ENCODE peak calls at places on chromosomes 1 and 21, in eight cellular contexts. Y, Z, C, V, R, K, F and H are unnamed samples.

GRCh38 chr1:86741947-86742572 is 37.7 kb downstream of the SH3GLB1 start:
- DNase-seq in F (peak), Z (peak), R (peak), C (no peak), V (no peak), Y (no peak), K (peak), H (no peak)

GRCh38 chr1:26790551-26790953 is 2.8 kb downstream of the PIGV start:
- DNase-seq in Z (no peak), V (no peak), R (peak), F (peak), K (no peak), C (no peak), Y (no peak), H (no peak)

GRCh38 chr1:220956861-220957605 is 77.8 kb downstream of the HLX start:
- DNase-seq in C (no peak), Z (no peak), Y (no peak), V (no peak), R (no peak), F (peak), K (peak), H (no peak)

GRCh38 chr1:54867717-54868057 is 19.3 kb downstream of the DHCR24 start:
- DNase-seq in F (no peak), V (no peak), Y (no peak), Z (no peak), C (no peak), R (no peak), K (no peak), H (no peak)

GRCh38 chr1:72557446-72558049 is 275.2 kb upstream of the NEGR1 start:
- DNase-seq in K (peak), V (no peak), Z (no peak), R (no peak), Y (no peak), C (peak), F (peak), H (no peak)

GRCh38 chr1:18041107-18041506 is 66.5 kb upstream of the IGSF21 start:
- DNase-seq in K (no peak), Y (no peak), V (no peak), F (peak), C (no peak), Z (peak), R (no peak), H (no peak)

GRCh38 chr1:110630770-110631663 is 24.9 kb upstream of the KCNA2 start:
- DNase-seq in Y (peak), Z (peak), C (peak), K (peak), F (peak), R (peak), V (peak), H (no peak)

GRCh38 chr1:54863267-54863665 is 23.7 kb downstream of the DHCR24 start:
- DNase-seq in K (no peak), Z (no peak), R (no peak), Y (no peak), C (no peak), F (no peak), V (no peak), H (no peak)

GRCh38 chr21:17371470-17371869 is 141.4 kb upstream of the CXADR start:
- DNase-seq in Z (no peak), C (no peak), R (no peak), F (no peak), Y (no peak), V (no peak), K (peak), H (no peak)

GRCh38 chr1:55632058-55632457 is 416.9 kb upstream of the USP24 start:
- DNase-seq in C (no peak), K (peak), F (no peak), Y (no peak), R (no peak), Z (no peak), V (no peak), H (no peak)

GRCh38 chr1:236522937-236523703 is 662 bp upstream of the LGALS8 start:
- DNase-seq in C (no peak), R (no peak), Z (peak), V (no peak), F (no peak), Y (no peak), K (no peak), H (no peak)

GRCh38 chr1:36874271-36875017 is 159.9 kb downstream of the GRIK3 start:
- DNase-seq in C (peak), Z (no peak), K (no peak), R (no peak), F (no peak), Y (no peak), V (no peak), H (no peak)

GRCh38 chr21:25313891-25314646 is 293.2 kb downstream of the MRPL39 start:
- DNase-seq in R (no peak), V (no peak), Z (peak), F (peak), C (no peak), K (peak), Y (no peak), H (no peak)

GRCh38 chr1:237124856-237125462 is 83.0 kb downstream of the RYR2 start:
- DNase-seq in Z (no peak), F (peak), C (no peak), Y (no peak), R (no peak), V (no peak), K (no peak), H (no peak)